ENCODE peak calls at places on chromosomes 3 and 15, in eight cellular contexts. One of them, this sample, is unnamed.

GRCh38 chr3:148366743-148367410 is 330.8 kb upstream of the AGTR1 start:
- DNase-seq in progenitor cell of endocrine pancreas: no peak
- DNase-seq in body of pancreas: no peak
- DNase-seq in AG09319: no peak
- DNase-seq in fibroblast of pulmonary artery: peak; percentile 26
- DNase-seq in heart left ventricle: no peak
- DNase-seq in endothelial cell: no peak
- DNase-seq in omental fat pad: no peak
- DNase-seq in this sample: no peak

GRCh38 chr3:159825216-159825854 is 163.3 kb upstream of the IL12A start:
- DNase-seq in progenitor cell of endocrine pancreas: no peak
- DNase-seq in body of pancreas: no peak
- DNase-seq in AG09319: no peak
- DNase-seq in fibroblast of pulmonary artery: no peak
- DNase-seq in heart left ventricle: no peak
- DNase-seq in endothelial cell: no peak
- DNase-seq in omental fat pad: no peak
- DNase-seq in this sample: no peak

GRCh38 chr15:40367038-40367672 is 9.1 kb downstream of the DISP2 start:
- DNase-seq in progenitor cell of endocrine pancreas: no peak
- DNase-seq in body of pancreas: peak; percentile 93
- DNase-seq in AG09319: no peak
- DNase-seq in fibroblast of pulmonary artery: no peak
- DNase-seq in heart left ventricle: peak; percentile 95
- DNase-seq in endothelial cell: no peak
- DNase-seq in omental fat pad: no peak
- DNase-seq in this sample: no peak

GRCh38 chr3:159928692-159929091 is 59.9 kb upstream of the IL12A start:
- DNase-seq in progenitor cell of endocrine pancreas: no peak
- DNase-seq in body of pancreas: no peak
- DNase-seq in AG09319: peak; percentile 86
- DNase-seq in fibroblast of pulmonary artery: peak; percentile 85
- DNase-seq in heart left ventricle: no peak
- DNase-seq in endothelial cell: no peak
- DNase-seq in omental fat pad: no peak
- DNase-seq in this sample: no peak

GRCh38 chr15:62610499-62610898 is 432.0 kb upstream of the TPM1 start:
- DNase-seq in progenitor cell of endocrine pancreas: no peak
- DNase-seq in body of pancreas: no peak
- DNase-seq in AG09319: no peak
- DNase-seq in fibroblast of pulmonary artery: no peak
- DNase-seq in heart left ventricle: no peak
- DNase-seq in endothelial cell: no peak
- DNase-seq in omental fat pad: no peak
- DNase-seq in this sample: no peak

GRCh38 chr15:51265037-51265555 is 73.3 kb downstream of the CYP19A1 start:
- DNase-seq in progenitor cell of endocrine pancreas: no peak
- DNase-seq in body of pancreas: no peak
- DNase-seq in AG09319: no peak
- DNase-seq in fibroblast of pulmonary artery: no peak
- DNase-seq in heart left ventricle: no peak
- DNase-seq in endothelial cell: no peak
- DNase-seq in omental fat pad: no peak
- DNase-seq in this sample: no peak

GRCh38 chr3:99872633-99873254 is 55.1 kb downstream of the CMSS1 start:
- DNase-seq in progenitor cell of endocrine pancreas: no peak
- DNase-seq in body of pancreas: no peak
- DNase-seq in AG09319: no peak
- DNase-seq in fibroblast of pulmonary artery: no peak
- DNase-seq in heart left ventricle: no peak
- DNase-seq in endothelial cell: no peak
- DNase-seq in omental fat pad: no peak
- DNase-seq in this sample: no peak

GRCh38 chr3:143720381-143720780 is 127.9 kb downstream of the SLC9A9 start:
- DNase-seq in progenitor cell of endocrine pancreas: no peak
- DNase-seq in body of pancreas: no peak
- DNase-seq in AG09319: no peak
- DNase-seq in fibroblast of pulmonary artery: no peak
- DNase-seq in heart left ventricle: no peak
- DNase-seq in endothelial cell: no peak
- DNase-seq in omental fat pad: no peak
- DNase-seq in this sample: no peak

GRCh38 chr15:98853593-98854420 is 153.8 kb downstream of the PGPEP1L start:
- DNase-seq in progenitor cell of endocrine pancreas: no peak
- DNase-seq in body of pancreas: no peak
- DNase-seq in AG09319: no peak
- DNase-seq in fibroblast of pulmonary artery: peak; percentile 31
- DNase-seq in heart left ventricle: no peak
- DNase-seq in endothelial cell: no peak
- DNase-seq in omental fat pad: no peak
- DNase-seq in this sample: no peak

GRCh38 chr3:126322181-126322967 is 34.8 kb downstream of the KLF15 start:
- DNase-seq in progenitor cell of endocrine pancreas: no peak
- DNase-seq in body of pancreas: no peak
- DNase-seq in AG09319: no peak
- DNase-seq in fibroblast of pulmonary artery: no peak
- DNase-seq in heart left ventricle: no peak
- DNase-seq in endothelial cell: no peak
- DNase-seq in omental fat pad: no peak
- DNase-seq in this sample: no peak

GRCh38 chr15:95259513-95259912 is 1028.2 kb downstream of the MCTP2 start:
- DNase-seq in progenitor cell of endocrine pancreas: peak; percentile 36
- DNase-seq in body of pancreas: peak; percentile 67
- DNase-seq in AG09319: peak; percentile 44
- DNase-seq in fibroblast of pulmonary artery: peak; percentile 89
- DNase-seq in heart left ventricle: peak; percentile 63
- DNase-seq in endothelial cell: peak; percentile 67
- DNase-seq in omental fat pad: no peak
- DNase-seq in this sample: peak; percentile 28

GRCh38 chr3:71713041-71713440 is 12.2 kb downstream of the EIF4E3 start:
- DNase-seq in progenitor cell of endocrine pancreas: no peak
- DNase-seq in body of pancreas: no peak
- DNase-seq in AG09319: no peak
- DNase-seq in fibroblast of pulmonary artery: no peak
- DNase-seq in heart left ventricle: no peak
- DNase-seq in endothelial cell: no peak
- DNase-seq in omental fat pad: no peak
- DNase-seq in this sample: no peak

GRCh38 chr3:189748046-189748445 is 116.9 kb downstream of the TP63 start:
- DNase-seq in progenitor cell of endocrine pancreas: no peak
- DNase-seq in body of pancreas: no peak
- DNase-seq in AG09319: no peak
- DNase-seq in fibroblast of pulmonary artery: no peak
- DNase-seq in heart left ventricle: no peak
- DNase-seq in endothelial cell: no peak
- DNase-seq in omental fat pad: no peak
- DNase-seq in this sample: no peak

GRCh38 chr3:189745622-189746021 is 114.4 kb downstream of the TP63 start:
- DNase-seq in progenitor cell of endocrine pancreas: no peak
- DNase-seq in body of pancreas: no peak
- DNase-seq in AG09319: no peak
- DNase-seq in fibroblast of pulmonary artery: no peak
- DNase-seq in heart left ventricle: no peak
- DNase-seq in endothelial cell: no peak
- DNase-seq in omental fat pad: no peak
- DNase-seq in this sample: no peak

GRCh38 chr3:189739396-189739795 is 108.2 kb downstream of the TP63 start:
- DNase-seq in progenitor cell of endocrine pancreas: no peak
- DNase-seq in body of pancreas: no peak
- DNase-seq in AG09319: no peak
- DNase-seq in fibroblast of pulmonary artery: no peak
- DNase-seq in heart left ventricle: no peak
- DNase-seq in endothelial cell: no peak
- DNase-seq in omental fat pad: no peak
- DNase-seq in this sample: no peak

GRCh38 chr3:189744235-189744634 is 113.0 kb downstream of the TP63 start:
- DNase-seq in progenitor cell of endocrine pancreas: no peak
- DNase-seq in body of pancreas: no peak
- DNase-seq in AG09319: no peak
- DNase-seq in fibroblast of pulmonary artery: no peak
- DNase-seq in heart left ventricle: no peak
- DNase-seq in endothelial cell: no peak
- DNase-seq in omental fat pad: no peak
- DNase-seq in this sample: no peak
- TF ChIP-seq CTCF in progenitor cell of endocrine pancreas: no peak
- TF ChIP-seq CTCF in body of pancreas: no peak
- TF ChIP-seq CTCF in AG09319: no peak
- TF ChIP-seq CTCF in fibroblast of pulmonary artery: no peak
- TF ChIP-seq CTCF in heart left ventricle: no peak
- TF ChIP-seq CTCF in endothelial cell: no peak
- TF ChIP-seq CTCF in omental fat pad: no peak
- TF ChIP-seq CTCF in this sample: no peak

GRCh38 chr15:58931985-58932384 is 1.5 kb downstream of the SLTM start:
- DNase-seq in progenitor cell of endocrine pancreas: no peak
- DNase-seq in body of pancreas: peak; percentile 60
- DNase-seq in AG09319: no peak
- DNase-seq in fibroblast of pulmonary artery: peak; percentile 55
- DNase-seq in heart left ventricle: no peak
- DNase-seq in endothelial cell: no peak
- DNase-seq in omental fat pad: no peak
- DNase-seq in this sample: no peak

GRCh38 chr15:58934521-58934920 is 1.0 kb upstream of the SLTM start:
- DNase-seq in progenitor cell of endocrine pancreas: no peak
- DNase-seq in body of pancreas: no peak
- DNase-seq in AG09319: no peak
- DNase-seq in fibroblast of pulmonary artery: no peak
- DNase-seq in heart left ventricle: no peak
- DNase-seq in endothelial cell: no peak
- DNase-seq in omental fat pad: no peak
- DNase-seq in this sample: no peak

GRCh38 chr15:58934114-58934447 is 602 bp upstream of the SLTM start:
- DNase-seq in progenitor cell of endocrine pancreas: no peak
- DNase-seq in body of pancreas: no peak
- DNase-seq in AG09319: no peak
- DNase-seq in fibroblast of pulmonary artery: no peak
- DNase-seq in heart left ventricle: no peak
- DNase-seq in endothelial cell: no peak
- DNase-seq in omental fat pad: no peak
- DNase-seq in this sample: no peak

GRCh38 chr15:58932791-58933310 is 628 bp downstream of the SLTM start:
- DNase-seq in progenitor cell of endocrine pancreas: no peak
- DNase-seq in body of pancreas: peak; percentile 51
- DNase-seq in AG09319: no peak
- DNase-seq in fibroblast of pulmonary artery: peak; percentile 29
- DNase-seq in heart left ventricle: peak; percentile 59
- DNase-seq in endothelial cell: no peak
- DNase-seq in omental fat pad: no peak
- DNase-seq in this sample: peak; percentile 79

DNA sequence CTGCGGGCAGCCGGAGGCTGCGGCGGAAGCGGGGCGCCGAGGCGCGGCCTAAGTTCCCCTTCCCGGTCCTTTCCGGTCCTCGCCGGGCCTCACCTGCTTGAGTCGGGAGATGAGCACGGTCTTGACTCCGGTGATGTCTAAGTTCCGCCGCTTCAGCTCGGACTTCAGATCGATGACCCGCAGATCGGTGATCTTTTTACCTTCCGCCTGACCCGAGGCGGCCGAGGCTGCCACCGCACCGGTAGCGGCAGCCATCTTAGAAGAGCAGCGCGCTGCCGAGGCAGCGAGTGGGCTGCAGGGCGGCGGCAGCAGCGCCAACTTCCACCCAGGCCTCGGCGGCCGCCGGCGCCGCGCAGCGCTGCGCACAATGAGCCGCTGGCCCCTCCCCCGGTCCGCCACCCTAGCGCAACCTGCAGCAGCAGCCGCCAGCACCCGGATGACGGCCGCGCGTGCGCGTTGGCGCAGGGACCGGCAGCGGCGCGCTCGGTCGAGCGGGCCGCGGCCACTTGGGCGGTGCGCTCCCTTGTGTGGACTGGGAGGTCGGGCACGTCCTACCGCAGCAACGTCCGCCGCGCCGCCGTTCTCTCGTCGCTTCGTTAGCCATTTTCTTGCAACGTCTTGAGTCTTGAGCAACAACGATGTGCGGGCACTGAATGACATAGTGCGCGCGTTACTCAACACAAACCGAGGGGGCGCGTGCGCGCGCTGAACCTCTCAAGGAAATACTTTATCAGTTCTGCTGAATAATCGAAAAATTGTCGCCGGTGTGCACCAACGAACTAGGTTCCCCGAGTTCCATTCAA is at the start of gene SLTM:
- DNase-seq in progenitor cell of endocrine pancreas: peak; percentile 88
- DNase-seq in body of pancreas: peak; percentile 96
- DNase-seq in AG09319: peak; percentile 90
- DNase-seq in fibroblast of pulmonary artery: peak; percentile 96
- DNase-seq in heart left ventricle: peak; percentile 97
- DNase-seq in endothelial cell: peak; percentile 94
- DNase-seq in omental fat pad: peak; percentile 80
- DNase-seq in this sample: peak; percentile 95
- TF ChIP-seq CTCF in progenitor cell of endocrine pancreas: peak; percentile 46
- TF ChIP-seq CTCF in body of pancreas: peak; percentile 45
- TF ChIP-seq CTCF in AG09319: peak; percentile 10
- TF ChIP-seq CTCF in fibroblast of pulmonary artery: peak; percentile 24
- TF ChIP-seq CTCF in heart left ventricle: peak; percentile 44
- TF ChIP-seq CTCF in endothelial cell: peak; percentile 20
- TF ChIP-seq CTCF in omental fat pad: no peak
- TF ChIP-seq CTCF in this sample: no peak

DNA sequence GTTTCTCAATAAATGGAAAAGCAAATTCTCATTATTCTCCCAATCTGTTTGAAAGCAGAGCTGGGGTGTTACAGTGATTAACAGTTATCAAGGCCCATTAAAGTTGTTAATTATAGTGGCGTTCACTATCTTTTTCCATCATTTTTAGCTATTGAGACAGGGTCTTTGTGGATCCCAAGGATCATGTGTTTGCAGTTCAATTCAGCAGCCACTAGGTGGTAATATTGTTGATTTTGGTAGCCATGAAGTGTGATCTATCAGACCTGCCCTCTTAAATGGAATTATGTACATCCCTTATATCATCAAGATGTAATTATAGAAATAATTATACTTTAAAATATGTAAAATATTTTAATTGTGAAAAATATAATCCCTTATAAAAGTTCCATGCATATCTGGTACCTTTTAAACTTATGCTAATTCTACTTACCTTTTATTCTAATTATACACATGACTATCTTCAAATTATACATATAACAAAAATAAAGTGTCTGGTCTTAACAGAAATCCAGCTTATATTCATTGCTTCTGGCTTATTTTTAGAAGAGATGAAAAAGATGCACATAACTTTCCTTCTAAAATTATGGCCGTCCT is 126.4 kb downstream of the GREM1 start:
- DNase-seq in progenitor cell of endocrine pancreas: no peak
- DNase-seq in body of pancreas: no peak
- DNase-seq in AG09319: no peak
- DNase-seq in fibroblast of pulmonary artery: peak; percentile 76
- DNase-seq in heart left ventricle: no peak
- DNase-seq in endothelial cell: no peak
- DNase-seq in omental fat pad: no peak
- DNase-seq in this sample: no peak
- TF ChIP-seq CTCF in progenitor cell of endocrine pancreas: peak; percentile 68
- TF ChIP-seq CTCF in body of pancreas: peak; percentile 59
- TF ChIP-seq CTCF in AG09319: peak; percentile 54
- TF ChIP-seq CTCF in fibroblast of pulmonary artery: peak; percentile 80
- TF ChIP-seq CTCF in heart left ventricle: peak; percentile 66
- TF ChIP-seq CTCF in endothelial cell: peak; percentile 80
- TF ChIP-seq CTCF in omental fat pad: no peak
- TF ChIP-seq CTCF in this sample: peak; percentile 64

DNA sequence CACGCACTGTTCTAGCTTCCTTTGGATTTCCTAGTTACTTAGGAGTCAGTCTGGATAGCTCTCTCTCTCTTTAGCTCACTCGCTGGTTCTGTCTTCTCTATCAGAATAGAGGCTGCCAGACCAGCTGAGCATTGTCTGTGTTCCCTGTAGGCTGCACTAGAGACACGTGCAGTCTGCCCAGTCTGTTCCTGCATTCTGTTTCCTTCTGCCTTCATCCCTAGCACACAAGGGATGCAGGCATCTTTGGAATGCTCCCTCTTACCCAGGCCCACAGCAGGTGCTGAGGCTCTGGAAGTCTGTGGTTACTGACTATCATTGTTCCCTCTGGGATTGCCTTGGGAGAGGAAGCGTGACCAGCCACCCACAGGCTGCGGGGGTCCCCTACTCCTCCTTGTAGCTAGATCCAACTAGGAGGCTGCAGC is 322.8 kb downstream of the ZNF621 start:
- DNase-seq in progenitor cell of endocrine pancreas: no peak
- DNase-seq in body of pancreas: peak; percentile 11
- DNase-seq in AG09319: no peak
- DNase-seq in fibroblast of pulmonary artery: peak; percentile 44
- DNase-seq in heart left ventricle: peak; percentile 50
- DNase-seq in endothelial cell: peak; percentile 58
- DNase-seq in omental fat pad: no peak
- DNase-seq in this sample: no peak
- TF ChIP-seq CTCF in progenitor cell of endocrine pancreas: no peak
- TF ChIP-seq CTCF in body of pancreas: no peak
- TF ChIP-seq CTCF in AG09319: no peak
- TF ChIP-seq CTCF in fibroblast of pulmonary artery: peak; percentile 19
- TF ChIP-seq CTCF in heart left ventricle: peak; percentile 54
- TF ChIP-seq CTCF in endothelial cell: no peak
- TF ChIP-seq CTCF in omental fat pad: no peak
- TF ChIP-seq CTCF in this sample: no peak

This sample was measured in mesothelial cell of epicardium.